ENCODE peak calls at places on chromosomes 3 and 15, in five cellular contexts. B is thoracic aorta; K is WERI-Rb-1; I is tibial artery; U is CD8-positive, alpha-beta T cell. T is an unnamed sample.

GRCh38 chr3:43194490-43195115 is 88.7 kb upstream of the POMGNT2 start:
- DNase-seq in B (no peak), K (no peak), I (no peak), U (peak; percentile 25), T (no peak)

GRCh38 chr3:187456268-187456667 is 88.1 kb downstream of the RTP4 start:
- DNase-seq in B (peak; percentile 38), K (no peak), I (peak; percentile 75), U (no peak), T (no peak)

GRCh38 chr15:66795851-66796250 is 93.8 kb downstream of the SMAD6 start:
- DNase-seq in B (no peak), K (no peak), I (peak; percentile 40), U (no peak), T (no peak)

GRCh38 chr15:74215958-74216357 is 13.4 kb upstream of the STRA6 start:
- DNase-seq in B (no peak), K (no peak), I (no peak), U (no peak), T (no peak)

GRCh38 chr3:194720048-194720447 is 34.4 kb downstream of the FAM43A start:
- DNase-seq in B (no peak), K (no peak), I (no peak), U (no peak), T (no peak)

GRCh38 chr3:48219543-48219942 is 3.8 kb upstream of the CAMP start:
- DNase-seq in B (no peak), K (no peak), I (no peak), U (no peak), T (no peak)

GRCh38 chr15:30043211-30043655 is 39.5 kb upstream of the GOLGA8J start:
- DNase-seq in B (no peak), K (no peak), I (no peak), U (no peak), T (no peak)

GRCh38 chr3:17386432-17386831 is 356.0 kb downstream of the TBC1D5 start:
- DNase-seq in B (no peak), K (no peak), I (no peak), U (no peak), T (no peak)

GRCh38 chr3:168859143-168859542 is 763.4 kb upstream of the GOLIM4 start:
- DNase-seq in B (no peak), K (no peak), I (no peak), U (no peak), T (no peak)

GRCh38 chr15:88918738-88919137 is 5.6 kb upstream of the MFGE8 start:
- DNase-seq in B (peak; percentile 75), K (no peak), I (peak; percentile 94), U (no peak), T (peak; percentile 40)

GRCh38 chr15:81002004-81002253 is 1.2 kb downstream of the TLNRD1 start:
- DNase-seq in B (no peak), K (no peak), I (no peak), U (no peak), T (no peak)

GRCh38 chr3:100089802-100090668 is 24.3 kb downstream of the FILIP1L start:
- DNase-seq in B (no peak), K (peak; percentile 47), I (no peak), U (no peak), T (no peak)

GRCh38 chr3:16060358-16060852 is 114.1 kb upstream of the GALNT15 start:
- DNase-seq in B (peak; percentile 39), K (no peak), I (peak; percentile 89), U (no peak), T (no peak)

GRCh38 chr3:123188058-123188457 is 13.7 kb upstream of the SEC22A start:
- DNase-seq in B (no peak), K (no peak), I (no peak), U (no peak), T (no peak)

GRCh38 chr15:45064386-45064785 is 41.4 kb downstream of the SORD start:
- DNase-seq in B (no peak), K (no peak), I (no peak), U (no peak), T (no peak)

GRCh38 chr3:155704771-155705559 is 39.9 kb downstream of the PLCH1 start:
- DNase-seq in B (no peak), K (peak; percentile 9), I (no peak), U (no peak), T (no peak)

GRCh38 chr3:117306299-117306698 is 596.7 kb downstream of the TUSC7 start:
- DNase-seq in B (no peak), K (no peak), I (no peak), U (no peak), T (no peak)

GRCh38 chr3:72152551-72153476 is 367.9 kb upstream of the PROK2 start:
- DNase-seq in B (peak; percentile 48), K (peak; percentile 86), I (peak; percentile 92), U (no peak), T (no peak)

GRCh38 chr3:66949898-66950297 is 48.2 kb upstream of the KBTBD8 start:
- DNase-seq in B (no peak), K (no peak), I (no peak), U (no peak), T (no peak)

GRCh38 chr3:20215636-20216035 is 29.6 kb upstream of the SGO1 start:
- DNase-seq in B (no peak), K (no peak), I (no peak), U (no peak), T (no peak)

GRCh38 chr3:146470424-146470990 is 1.1 kb upstream of the PLSCR2 start:
- DNase-seq in B (no peak), K (no peak), I (no peak), U (no peak), T (no peak)

GRCh38 chr3:12536423-12536822 is 8.9 kb downstream of the MKRN2OS start:
- DNase-seq in B (no peak), K (no peak), I (no peak), U (no peak), T (no peak)

GRCh38 chr15:93524432-93524831 is 435.4 kb upstream of the RGMA start:
- DNase-seq in B (no peak), K (no peak), I (no peak), U (no peak), T (no peak)

DNA sequence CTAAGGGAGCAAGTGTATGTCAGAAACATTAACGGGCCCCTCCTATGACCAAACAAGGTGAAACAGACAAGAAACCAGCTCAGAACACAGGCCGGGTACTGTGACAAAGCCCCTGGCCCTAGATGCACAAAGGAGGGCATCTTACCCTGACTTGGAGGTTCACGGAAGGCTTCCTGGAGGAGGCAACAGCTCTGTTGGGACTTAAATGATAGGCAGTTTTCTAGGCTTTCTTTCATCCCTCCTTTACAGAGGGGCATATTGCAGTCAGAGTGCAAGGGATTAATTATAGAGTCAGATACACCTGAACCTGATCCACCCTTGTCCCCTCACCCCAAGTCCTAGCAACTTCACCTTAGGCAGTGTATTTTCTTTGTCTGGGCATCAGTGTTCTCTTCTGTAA is 8.4 kb downstream of the EPHB3 start:
- DNase-seq in B (no peak), K (no peak), I (no peak), U (no peak), T (no peak)
- H3K4me3 ChIP-seq in B (no peak overlapping the region), K (no peak overlapping the region), I (no peak overlapping the region), U (no peak overlapping the region), T (no peak overlapping the region)

GRCh38 chr3:55571913-55572312 is 84.8 kb upstream of the WNT5A start:
- DNase-seq in B (no peak), K (no peak), I (peak; percentile 65), U (no peak), T (no peak)
- TF ChIP-seq CTCF in B (peak; percentile 48), K (no peak), I (peak; percentile 14), U (no peak), T (peak; percentile 37)

GRCh38 chr3:134365766-134366065 is 8.5 kb downstream of the AMOTL2 start:
- DNase-seq in B (no peak), K (no peak), I (peak; percentile 57), U (no peak), T (no peak)
- H3K4me3 ChIP-seq in B (no peak overlapping the region), K (no peak overlapping the region), I (no peak overlapping the region), U (no peak overlapping the region), T (no peak overlapping the region)

GRCh38 chr3:107997666-107998065 is 93.2 kb downstream of the CD47 start:
- DNase-seq in B (no peak), K (no peak), I (no peak), U (no peak), T (no peak)
- TF ChIP-seq CTCF in B (no peak), K (no peak), I (no peak), U (no peak), T (no peak)